ENCODE peak calls at places on chromosomes 6 and 20, in six cellular contexts. One of them, this sample, is unnamed.

GRCh38 chr20:25496968-25497401 is 88.3 kb downstream of the NINL start:
- DNase-seq in ovary: no peak
- DNase-seq in prostate gland: peak; percentile 60
- DNase-seq in uterus: no peak
- DNase-seq in A549: no peak
- DNase-seq in HCT116: no peak
- DNase-seq in this sample: no peak

GRCh38 chr6:166626177-166627038 is 643 bp downstream of the RPS6KA2 start:
- DNase-seq in ovary: peak; percentile 67
- DNase-seq in prostate gland: no peak
- DNase-seq in HCT116: no peak
- DNase-seq in A549: no peak
- DNase-seq in uterus: no peak
- DNase-seq in this sample: peak; percentile 72

GRCh38 chr6:28907394-28907793 is 16.4 kb downstream of the TRIM27 start:
- DNase-seq in A549: no peak
- DNase-seq in prostate gland: no peak
- DNase-seq in uterus: no peak
- DNase-seq in ovary: no peak
- DNase-seq in HCT116: no peak
- DNase-seq in this sample: no peak

GRCh38 chr6:168717491-168717890 is 276.5 kb downstream of the SMOC2 start:
- DNase-seq in HCT116: no peak
- DNase-seq in prostate gland: no peak
- DNase-seq in A549: no peak
- DNase-seq in uterus: no peak
- DNase-seq in ovary: no peak
- DNase-seq in this sample: no peak

GRCh38 chr6:30836431-30836866 is 47.9 kb upstream of the DDR1 start:
- DNase-seq in uterus: peak; percentile 37
- DNase-seq in ovary: no peak
- DNase-seq in prostate gland: peak; percentile 53
- DNase-seq in A549: no peak
- DNase-seq in HCT116: no peak
- DNase-seq in this sample: peak; percentile 82

GRCh38 chr6:106145741-106146227 is 59.6 kb downstream of the PRDM1 start:
- DNase-seq in prostate gland: no peak
- DNase-seq in A549: no peak
- DNase-seq in HCT116: no peak
- DNase-seq in uterus: no peak
- DNase-seq in ovary: no peak
- DNase-seq in this sample: no peak

GRCh38 chr6:161318456-161318855 is 44.6 kb upstream of the AGPAT4 start:
- DNase-seq in prostate gland: no peak
- DNase-seq in ovary: no peak
- DNase-seq in A549: no peak
- DNase-seq in HCT116: no peak
- DNase-seq in uterus: no peak
- DNase-seq in this sample: no peak

GRCh38 chr6:129875610-129876515 is 14.7 kb upstream of the TMEM244 start:
- DNase-seq in A549: no peak
- DNase-seq in ovary: no peak
- DNase-seq in HCT116: no peak
- DNase-seq in uterus: no peak
- DNase-seq in prostate gland: no peak
- DNase-seq in this sample: no peak

GRCh38 chr20:33317424-33318095 is 34.5 kb downstream of the BPIFB1 start:
- DNase-seq in ovary: no peak
- DNase-seq in prostate gland: no peak
- DNase-seq in uterus: no peak
- DNase-seq in HCT116: no peak
- DNase-seq in A549: no peak
- DNase-seq in this sample: no peak

GRCh38 chr6:140590641-140591040 is 1216.2 kb upstream of the CITED2 start:
- DNase-seq in uterus: no peak
- DNase-seq in prostate gland: no peak
- DNase-seq in A549: no peak
- DNase-seq in HCT116: no peak
- DNase-seq in ovary: no peak
- DNase-seq in this sample: no peak

GRCh38 chr20:24837721-24838456 is 111.2 kb upstream of the CST7 start:
- DNase-seq in prostate gland: no peak
- DNase-seq in ovary: no peak
- DNase-seq in A549: no peak
- DNase-seq in uterus: no peak
- DNase-seq in HCT116: no peak
- DNase-seq in this sample: no peak

GRCh38 chr6:133062077-133062476 is 179.1 kb upstream of the EYA4 start:
- DNase-seq in A549: peak; percentile 1
- DNase-seq in uterus: no peak
- DNase-seq in ovary: no peak
- DNase-seq in HCT116: no peak
- DNase-seq in prostate gland: no peak
- DNase-seq in this sample: no peak

GRCh38 chr20:10501377-10501776 is 66.3 kb downstream of the SLX4IP start:
- DNase-seq in ovary: no peak
- DNase-seq in prostate gland: peak; percentile 60
- DNase-seq in HCT116: no peak
- DNase-seq in uterus: no peak
- DNase-seq in A549: no peak
- DNase-seq in this sample: no peak

GRCh38 chr6:100573169-100573568 is 108.4 kb upstream of the SIM1 start:
- DNase-seq in HCT116: peak; percentile 16
- DNase-seq in ovary: no peak
- DNase-seq in uterus: no peak
- DNase-seq in prostate gland: no peak
- DNase-seq in A549: peak; percentile 18
- DNase-seq in this sample: no peak

GRCh38 chr6:148455225-148455624 is 112.6 kb downstream of the SASH1 start:
- DNase-seq in ovary: no peak
- DNase-seq in prostate gland: no peak
- DNase-seq in HCT116: no peak
- DNase-seq in uterus: no peak
- DNase-seq in A549: no peak
- DNase-seq in this sample: no peak

GRCh38 chr20:62523473-62524203 is 47.8 kb upstream of the GATA5 start:
- DNase-seq in prostate gland: no peak
- DNase-seq in uterus: no peak
- DNase-seq in HCT116: peak; percentile 49
- DNase-seq in ovary: no peak
- DNase-seq in A549: no peak
- DNase-seq in this sample: no peak

GRCh38 chr20:52622086-52622485 is 350.1 kb upstream of the TSHZ2 start:
- DNase-seq in HCT116: no peak
- DNase-seq in ovary: no peak
- DNase-seq in A549: no peak
- DNase-seq in prostate gland: no peak
- DNase-seq in uterus: no peak
- DNase-seq in this sample: no peak

GRCh38 chr6:103723438-103723837 is 1136.3 kb downstream of the HACE1 start:
- DNase-seq in HCT116: no peak
- DNase-seq in uterus: no peak
- DNase-seq in A549: no peak
- DNase-seq in prostate gland: no peak
- DNase-seq in ovary: no peak
- DNase-seq in this sample: no peak

GRCh38 chr20:4837760-4838159 is 116.1 kb downstream of the PRND start:
- DNase-seq in ovary: no peak
- DNase-seq in prostate gland: no peak
- DNase-seq in A549: no peak
- DNase-seq in HCT116: no peak
- DNase-seq in uterus: no peak
- DNase-seq in this sample: no peak

GRCh38 chr6:147321260-147321659 is 117.0 kb downstream of the STXBP5 start:
- DNase-seq in uterus: no peak
- DNase-seq in prostate gland: no peak
- DNase-seq in ovary: no peak
- DNase-seq in A549: no peak
- DNase-seq in HCT116: no peak
- DNase-seq in this sample: no peak

GRCh38 chr6:112626468-112627082 is 279.4 kb downstream of the RFPL4B start:
- DNase-seq in prostate gland: no peak
- DNase-seq in HCT116: no peak
- DNase-seq in A549: peak; percentile 12
- DNase-seq in ovary: no peak
- DNase-seq in uterus: no peak
- DNase-seq in this sample: peak; percentile 23

GRCh38 chr6:2765166-2765895 is at the start of gene WRNIP1:
- DNase-seq in HCT116: peak; percentile 97
- DNase-seq in ovary: peak; percentile 99
- DNase-seq in prostate gland: peak; percentile 99
- DNase-seq in uterus: peak; percentile 99
- DNase-seq in A549: peak; percentile 98
- DNase-seq in this sample: peak; percentile 100

GRCh38 chr6:2765896-2766766 is 938 bp downstream of the WRNIP1 start:
- DNase-seq in uterus: peak; percentile 26
- DNase-seq in A549: peak; percentile 26
- DNase-seq in prostate gland: peak; percentile 22
- DNase-seq in HCT116: no peak
- DNase-seq in ovary: peak; percentile 73
- DNase-seq in this sample: peak; percentile 52

GRCh38 chr6:2763876-2764540 is 1.2 kb upstream of the WRNIP1 start:
- DNase-seq in prostate gland: no peak
- DNase-seq in A549: peak; percentile 28
- DNase-seq in HCT116: no peak
- DNase-seq in ovary: peak; percentile 59
- DNase-seq in uterus: no peak
- DNase-seq in this sample: no peak

GRCh38 chr6:2763345-2763841 is 1.8 kb upstream of the WRNIP1 start:
- DNase-seq in prostate gland: no peak
- DNase-seq in uterus: peak; percentile 35
- DNase-seq in ovary: peak; percentile 60
- DNase-seq in HCT116: no peak
- DNase-seq in A549: no peak
- DNase-seq in this sample: no peak

DNA sequence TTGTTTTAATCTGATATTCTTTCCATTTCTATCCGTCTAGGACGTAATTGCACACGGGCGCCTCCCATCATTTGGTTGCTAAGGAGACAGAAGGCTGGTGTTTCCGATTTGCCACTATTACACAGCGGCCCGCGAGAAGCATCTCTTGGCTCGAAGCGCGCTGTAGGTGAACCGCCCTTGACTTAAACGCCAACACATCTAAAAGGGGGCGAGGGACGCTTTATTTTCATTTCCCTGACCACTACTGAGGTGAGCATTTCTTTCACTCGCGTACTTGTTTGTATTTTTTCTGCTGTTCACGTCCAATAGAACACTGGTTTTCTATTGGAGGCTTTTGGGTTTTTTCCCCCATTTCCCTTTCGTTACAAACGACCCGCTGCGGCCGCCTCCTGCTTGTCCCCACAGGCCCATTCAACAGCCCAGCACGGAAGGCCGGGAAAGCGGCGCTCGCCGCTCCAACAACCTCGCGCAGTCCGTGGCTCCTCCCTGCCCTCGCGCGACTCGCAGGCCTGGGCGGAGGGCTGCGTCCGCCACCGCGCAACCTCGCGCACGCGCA is 505 bp upstream of the WRNIP1 start:
- DNase-seq in HCT116: no peak
- DNase-seq in A549: peak; percentile 69
- DNase-seq in uterus: peak; percentile 52
- DNase-seq in ovary: peak; percentile 67
- DNase-seq in prostate gland: peak; percentile 38
- DNase-seq in this sample: peak; percentile 44
- TF ChIP-seq POLR2A in HCT116: peak; percentile 13
- TF ChIP-seq POLR2A in A549: peak; percentile 79
- TF ChIP-seq POLR2A in uterus: no peak
- TF ChIP-seq POLR2A in ovary: peak; percentile 34
- TF ChIP-seq POLR2A in prostate gland: no peak
- TF ChIP-seq POLR2A in this sample: no peak

GRCh38 chr6:131643262-131643631 is 6.1 kb downstream of the ENPP3 start:
- DNase-seq in A549: no peak
- DNase-seq in uterus: no peak
- DNase-seq in prostate gland: peak; percentile 67
- DNase-seq in HCT116: peak; percentile 66
- DNase-seq in ovary: no peak
- DNase-seq in this sample: no peak
- H3K27ac ChIP-seq in A549: no peak overlapping the region
- H3K27ac ChIP-seq in uterus: no peak overlapping the region
- H3K27ac ChIP-seq in prostate gland: no peak overlapping the region
- H3K27ac ChIP-seq in HCT116: no peak overlapping the region
- H3K27ac ChIP-seq in ovary: no peak overlapping the region
- H3K27ac ChIP-seq in this sample: no peak overlapping the region

DNA sequence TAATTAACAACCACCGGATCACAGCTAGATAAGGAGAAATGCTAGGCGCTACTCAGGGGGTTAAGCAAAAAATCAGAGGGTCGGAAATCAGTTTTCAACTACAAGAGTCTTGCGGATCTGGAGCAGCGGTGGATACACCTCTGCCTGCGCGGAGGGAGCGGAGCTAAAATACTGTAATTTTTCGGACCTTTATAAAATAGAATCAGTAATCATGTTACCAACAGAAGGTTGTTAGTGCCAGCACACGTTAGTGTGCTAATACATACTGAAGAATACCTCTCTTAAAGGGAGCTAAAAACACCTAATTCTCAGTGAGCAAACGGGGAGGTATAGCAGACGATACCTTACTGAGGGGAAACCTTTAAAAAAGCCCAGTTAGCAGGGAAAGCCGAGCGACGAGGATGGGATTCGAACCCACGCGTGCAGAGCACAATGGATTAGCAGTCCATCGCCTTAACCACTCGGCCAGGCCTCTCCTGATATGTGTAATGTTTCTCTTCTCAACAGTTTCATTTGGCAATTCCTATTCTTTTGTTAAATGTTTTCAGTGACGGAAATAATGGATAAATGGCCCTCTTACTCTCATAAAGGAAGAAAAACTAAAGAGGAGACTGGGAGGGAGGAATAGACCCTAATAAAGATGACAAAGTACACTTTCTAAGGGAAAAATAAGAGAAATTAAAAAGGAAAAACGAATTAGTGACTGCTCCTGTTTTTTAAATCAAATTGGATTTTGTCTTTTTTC is 59.7 kb upstream of the BTN3A2 start:
- DNase-seq in ovary: peak; percentile 87
- DNase-seq in HCT116: peak; percentile 80
- DNase-seq in uterus: peak; percentile 69
- DNase-seq in A549: peak; percentile 87
- DNase-seq in prostate gland: no peak
- DNase-seq in this sample: peak; percentile 61
- TF ChIP-seq POLR2A in ovary: no peak
- TF ChIP-seq POLR2A in HCT116: no peak
- TF ChIP-seq POLR2A in uterus: no peak
- TF ChIP-seq POLR2A in A549: no peak
- TF ChIP-seq POLR2A in prostate gland: no peak
- TF ChIP-seq POLR2A in this sample: no peak

DNA sequence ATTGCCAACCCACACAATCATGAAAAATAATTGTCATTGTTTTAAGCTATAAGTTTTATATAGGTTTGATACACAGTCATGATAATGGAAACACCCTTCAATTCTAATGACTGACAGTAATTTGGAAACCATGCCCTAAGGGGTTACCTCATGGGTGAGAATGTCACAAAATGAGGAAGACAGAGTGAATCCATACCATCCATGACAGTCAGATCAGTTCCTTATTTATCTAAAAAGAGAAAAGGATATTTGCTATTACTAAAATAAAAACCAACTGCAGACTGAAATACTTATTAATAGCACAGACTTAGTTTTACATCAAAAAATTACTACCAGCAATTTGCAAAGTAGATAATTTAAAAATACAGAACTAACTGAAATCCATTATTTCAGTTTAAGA is 437.8 kb downstream of the UTRN start:
- DNase-seq in A549: no peak
- DNase-seq in ovary: no peak
- DNase-seq in prostate gland: no peak
- DNase-seq in uterus: no peak
- DNase-seq in HCT116: no peak
- DNase-seq in this sample: no peak
- H3K27ac ChIP-seq in A549: no peak overlapping the region
- H3K27ac ChIP-seq in ovary: no peak overlapping the region
- H3K27ac ChIP-seq in prostate gland: no peak overlapping the region
- H3K27ac ChIP-seq in uterus: no peak overlapping the region
- H3K27ac ChIP-seq in HCT116: no peak overlapping the region
- H3K27ac ChIP-seq in this sample: no peak overlapping the region

This sample was measured in thyroid gland.